ENCODE peak calls at places on chromosomes 6 and 20, in eight cellular contexts. H, L, K, G, J, Z, N and R are unnamed samples.
A peak's percentile ranks its signal among the peaks of the same experiment; 100 is the strongest.

GRCh38 chr20:6679086-6679485 is 88.4 kb upstream of the BMP2 start:
- DNase-seq in H (no peak), L (no peak), K (no peak), G (no peak), J (no peak), Z (no peak), N (no peak), R (no peak)

GRCh38 chr6:43368517-43369160 is 808 bp downstream of the ZNF318 start:
- DNase-seq in H (peak; percentile 79), L (peak; percentile 31), K (peak; percentile 46), G (no peak), J (peak; percentile 62), Z (peak; percentile 37), N (peak; percentile 89), R (peak; percentile 50)

GRCh38 chr6:140078552-140079126 is 704.2 kb upstream of the CITED2 start:
- DNase-seq in H (no peak), L (no peak), K (no peak), G (no peak), J (no peak), Z (no peak), N (no peak), R (no peak)

GRCh38 chr6:128438311-128438916 is 82.0 kb downstream of the PTPRK start:
- DNase-seq in H (no peak), L (no peak), K (no peak), G (no peak), J (no peak), Z (no peak), N (no peak), R (no peak)

GRCh38 chr20:51382986-51383821 is 159.3 kb downstream of the NFATC2 start:
- DNase-seq in H (no peak), L (no peak), K (no peak), G (no peak), J (no peak), Z (peak; percentile 71), N (peak; percentile 74), R (peak; percentile 39)

GRCh38 chr6:146917979-146918378 is 286.2 kb upstream of the STXBP5 start:
- DNase-seq in H (no peak), L (no peak), K (no peak), G (no peak), J (no peak), Z (no peak), N (no peak), R (no peak)

GRCh38 chr6:124999105-124999764 is 37.0 kb downstream of the RNF217 start:
- DNase-seq in H (no peak), L (no peak), K (no peak), G (no peak), J (no peak), Z (peak; percentile 74), N (no peak), R (peak; percentile 29)

GRCh38 chr6:120826253-120826652 is 508.0 kb downstream of the TBC1D32 start:
- DNase-seq in H (no peak), L (peak; percentile 1), K (peak; percentile 35), G (no peak), J (peak; percentile 76), Z (peak; percentile 55), N (no peak), R (peak; percentile 17)

GRCh38 chr20:50112512-50113419 is at the start of gene UBE2V1:
- DNase-seq in H (peak; percentile 96), L (peak; percentile 90), K (peak; percentile 91), G (peak; percentile 98), J (peak; percentile 95), Z (peak; percentile 94), N (peak; percentile 98), R (peak; percentile 92)

GRCh38 chr20:47314647-47315338 is 41.7 kb downstream of the ZMYND8 start:
- DNase-seq in H (no peak), L (no peak), K (no peak), G (no peak), J (no peak), Z (no peak), N (no peak), R (no peak)

GRCh38 chr6:127897437-127897836 is 3.4 kb downstream of the THEMIS start:
- DNase-seq in H (no peak), L (no peak), K (no peak), G (no peak), J (no peak), Z (no peak), N (no peak), R (no peak)

GRCh38 chr20:58523916-58524315 is 8.7 kb upstream of the APCDD1L start:
- DNase-seq in H (no peak), L (no peak), K (no peak), G (no peak), J (no peak), Z (no peak), N (no peak), R (no peak)

GRCh38 chr6:4727671-4728435 is 48.4 kb upstream of the CDYL start:
- DNase-seq in H (no peak), L (no peak), K (no peak), G (no peak), J (peak; percentile 45), Z (no peak), N (no peak), R (peak; percentile 63)

GRCh38 chr6:151228788-151229400 is 10.9 kb upstream of the AKAP12 start:
- DNase-seq in H (no peak), L (no peak), K (no peak), G (no peak), J (no peak), Z (no peak), N (no peak), R (no peak)

GRCh38 chr6:139925894-139926641 is 551.6 kb upstream of the CITED2 start:
- DNase-seq in H (no peak), L (no peak), K (no peak), G (no peak), J (no peak), Z (no peak), N (no peak), R (no peak)

GRCh38 chr6:126919947-126920346 is 198.5 kb upstream of the RSPO3 start:
- DNase-seq in H (no peak), L (no peak), K (no peak), G (no peak), J (no peak), Z (no peak), N (no peak), R (no peak)

GRCh38 chr6:156991971-156992370 is 214.8 kb downstream of the ARID1B start:
- DNase-seq in H (no peak), L (no peak), K (no peak), G (no peak), J (no peak), Z (no peak), N (no peak), R (no peak)

GRCh38 chr6:156557269-156557885 is 219.8 kb upstream of the ARID1B start:
- DNase-seq in H (no peak), L (no peak), K (no peak), G (no peak), J (peak; percentile 33), Z (peak; percentile 62), N (peak; percentile 63), R (no peak)

GRCh38 chr6:12749531-12750379 is 33.2 kb downstream of the PHACTR1 start:
- DNase-seq in H (no peak), L (no peak), K (peak; percentile 16), G (no peak), J (peak; percentile 14), Z (no peak), N (no peak), R (no peak)

GRCh38 chr6:31639043-31639442 is 13.4 kb downstream of the BAG6 start:
- DNase-seq in H (no peak), L (no peak), K (no peak), G (no peak), J (no peak), Z (no peak), N (no peak), R (no peak)

GRCh38 chr6:31640612-31641011 is 11.8 kb downstream of the BAG6 start:
- DNase-seq in H (no peak), L (no peak), K (no peak), G (no peak), J (no peak), Z (no peak), N (no peak), R (no peak)

GRCh38 chr6:31641370-31641769 is 11.1 kb downstream of the BAG6 start:
- DNase-seq in H (no peak), L (no peak), K (no peak), G (no peak), J (no peak), Z (no peak), N (no peak), R (no peak)

GRCh38 chr6:31636698-31637596 is 15.5 kb downstream of the BAG6 start:
- DNase-seq in H (no peak), L (no peak), K (no peak), G (no peak), J (no peak), Z (no peak), N (no peak), R (no peak)

DNA sequence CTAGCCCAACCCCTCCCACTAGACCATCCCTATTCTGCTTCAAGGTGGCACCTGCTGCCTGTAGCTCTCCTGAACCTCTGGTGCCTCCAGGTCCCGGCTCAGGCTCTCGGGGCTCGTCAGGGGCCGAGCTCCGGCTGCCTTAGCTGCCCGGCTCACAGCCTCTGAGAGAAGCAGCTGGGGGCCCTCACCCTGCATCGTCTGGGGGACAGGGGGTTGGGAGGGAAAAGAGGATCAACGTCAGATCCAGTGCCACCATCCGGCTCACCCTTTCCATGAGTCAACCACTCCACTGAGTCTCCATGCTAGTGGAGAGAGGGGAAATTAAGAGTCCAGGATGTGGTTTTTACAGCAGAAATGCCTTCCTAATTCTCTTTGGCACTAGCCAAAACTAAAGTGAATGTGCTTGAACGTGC is 13.0 kb downstream of the BAG6 start:
- DNase-seq in H (no peak), L (no peak), K (no peak), G (no peak), J (no peak), Z (no peak), N (no peak), R (no peak)
- TF ChIP-seq POLR2A in H (no peak), L (no peak), K (no peak), G (no peak), J (no peak), Z (no peak), N (no peak), R (no peak)

GRCh38 chr6:109007521-109007920 is 87.1 kb downstream of the SESN1 start:
- DNase-seq in H (no peak), L (no peak), K (no peak), G (no peak), J (no peak), Z (no peak), N (no peak), R (no peak)
- H3K4me3 ChIP-seq in H (peak overlapping the region; percentile 4), L (no peak overlapping the region), K (no peak overlapping the region), G (peak overlapping the region; percentile 91), J (peak overlapping the region; percentile 89), Z (peak overlapping the region; percentile 87), N (peak overlapping the region; percentile 80), R (peak overlapping the region; percentile 89)

GRCh38 chr6:137873273-137873762 is 6.3 kb downstream of the TNFAIP3 start:
- DNase-seq in H (no peak), L (peak; percentile 72), K (peak; percentile 42), G (no peak), J (peak; percentile 84), Z (peak; percentile 78), N (no peak), R (peak; percentile 86)
- TF ChIP-seq POLR2A in H (no peak), L (no peak), K (no peak), G (no peak), J (no peak), Z (no peak), N (no peak), R (peak; percentile 22)

DNA sequence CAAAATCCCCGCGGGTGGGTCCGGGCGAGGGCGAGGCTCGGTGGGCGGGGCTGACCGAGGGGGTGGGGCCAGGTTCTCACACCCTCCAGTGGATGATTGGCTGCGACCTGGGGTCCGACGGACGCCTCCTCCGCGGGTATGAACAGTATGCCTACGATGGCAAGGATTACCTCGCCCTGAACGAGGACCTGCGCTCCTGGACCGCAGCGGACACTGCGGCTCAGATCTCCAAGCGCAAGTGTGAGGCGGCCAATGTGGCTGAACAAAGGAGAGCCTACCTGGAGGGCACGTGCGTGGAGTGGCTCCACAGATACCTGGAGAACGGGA is 809 bp downstream of the HLA-G start:
- DNase-seq in H (no peak), L (no peak), K (no peak), G (no peak), J (peak; percentile 59), Z (no peak), N (no peak), R (no peak)
- H3K4me3 ChIP-seq in H (peak overlapping the region; percentile 32), L (no peak overlapping the region), K (peak overlapping the region; percentile 6), G (peak overlapping the region; percentile 34), J (peak overlapping the region; percentile 53), Z (peak overlapping the region; percentile 41), N (peak overlapping the region; percentile 28), R (no peak overlapping the region)